ENCODE peak calls at places on chromosomes 11 and 22, in nine cellular contexts. M is sigmoid colon; N is upper lobe of left lung; Y is A673; X is right cardiac atrium; H is CD8-positive, alpha-beta memory T cell; O is neuronal stem cell; C is GM23248; F is H1. L is an unnamed sample.
A peak's percentile ranks its signal among the peaks of the same experiment; 100 is the strongest.

GRCh38 chr22:29994941-29995340 is 85.3 kb upstream of the HORMAD2 start:
- DNase-seq in M (no peak), C (peak; percentile 49), O (no peak), N (no peak), Y (no peak), H (no peak), X (no peak), F (no peak), L (no peak)

GRCh38 chr11:130217133-130217631 is 57.6 kb downstream of the ST14 start:
- DNase-seq in O (no peak), C (no peak), N (no peak), M (no peak), F (peak; percentile 52), Y (no peak), H (no peak), X (no peak), L (no peak)

GRCh38 chr11:119148855-119149370 is at the start of gene ABCG4:
- DNase-seq in O (peak; percentile 33), Y (no peak), X (peak; percentile 70), N (peak; percentile 88), F (peak; percentile 69), H (no peak), C (peak; percentile 49), M (no peak), L (no peak)

GRCh38 chr11:116517077-116517476 is 255.7 kb downstream of the BUD13 start:
- DNase-seq in F (no peak), Y (no peak), M (no peak), H (no peak), C (no peak), N (no peak), X (no peak), O (no peak), L (no peak)

GRCh38 chr11:75565916-75566762 is 4.1 kb downstream of the SERPINH1 start:
- DNase-seq in H (no peak), Y (no peak), C (peak; percentile 58), M (no peak), X (no peak), N (peak; percentile 82), O (no peak), F (no peak), L (no peak)

GRCh38 chr11:61077936-61078335 is 24.4 kb upstream of the CD5 start:
- DNase-seq in F (no peak), N (no peak), M (no peak), C (no peak), O (no peak), Y (no peak), X (no peak), H (no peak), L (no peak)

GRCh38 chr22:21797444-21798221 is 62.0 kb upstream of the YPEL1 start:
- DNase-seq in C (no peak), M (no peak), N (no peak), F (no peak), X (no peak), Y (no peak), O (no peak), H (no peak), L (no peak)

GRCh38 chr11:16777576-16777975 is 39.1 kb downstream of the C11orf58 start:
- DNase-seq in C (no peak), O (no peak), Y (no peak), H (no peak), X (no peak), M (no peak), N (no peak), F (no peak), L (no peak)

GRCh38 chr11:117313828-117314768 is 2.0 kb downstream of the BACE1 start:
- DNase-seq in Y (no peak), C (no peak), O (no peak), X (no peak), M (peak; percentile 58), H (no peak), F (no peak), N (no peak), L (no peak)

GRCh38 chr11:105611414-105611813 is 1.5 kb downstream of the GRIA4 start:
- DNase-seq in F (no peak), C (peak; percentile 3), M (no peak), N (no peak), O (no peak), Y (no peak), H (no peak), X (no peak), L (no peak)

GRCh38 chr22:45263790-45264269 is 20.9 kb upstream of the UPK3A start:
- DNase-seq in N (peak; percentile 79), X (peak; percentile 88), Y (no peak), O (no peak), F (peak; percentile 76), H (no peak), M (peak; percentile 93), C (peak; percentile 94), L (no peak)

GRCh38 chr11:102322560-102322959 is 5.3 kb downstream of the BIRC3 start:
- DNase-seq in C (peak; percentile 13), H (no peak), X (no peak), Y (no peak), N (no peak), F (no peak), O (no peak), M (no peak), L (no peak)

GRCh38 chr11:86438685-86439084 is 64.0 kb downstream of the CCDC81 start:
- DNase-seq in F (no peak), Y (peak; percentile 75), C (no peak), H (no peak), X (no peak), O (no peak), M (no peak), N (no peak), L (no peak)

GRCh38 chr22:31477329-31477728 is 12.3 kb downstream of the EIF4ENIF1 start:
- DNase-seq in F (no peak), C (no peak), O (no peak), M (no peak), N (no peak), Y (no peak), H (no peak), X (no peak), L (no peak)

GRCh38 chr11:2196970-2197770 is 25.6 kb upstream of the TH start:
- DNase-seq in X (peak; percentile 90), Y (peak; percentile 58), O (peak; percentile 68), F (peak; percentile 88), C (peak; percentile 85), M (peak; percentile 86), H (peak; percentile 79), N (peak; percentile 91), L (peak; percentile 36)

GRCh38 chr22:38080847-38081635 is 2.9 kb downstream of the SLC16A8 start:
- DNase-seq in C (peak; percentile 67), N (peak; percentile 88), H (no peak), O (no peak), Y (peak; percentile 37), M (no peak), F (peak; percentile 75), X (peak; percentile 87), L (no peak)

GRCh38 chr11:125626381-125626950 is 1.5 kb downstream of the CHEK1 start:
- DNase-seq in Y (no peak), H (peak; percentile 46), F (no peak), N (no peak), M (no peak), O (no peak), X (no peak), C (peak; percentile 72), L (peak; percentile 7)

GRCh38 chr11:128390246-128390645 is 197.1 kb downstream of the ETS1 start:
- DNase-seq in M (no peak), X (no peak), N (no peak), C (no peak), O (no peak), Y (no peak), H (no peak), F (no peak), L (no peak)

DNA sequence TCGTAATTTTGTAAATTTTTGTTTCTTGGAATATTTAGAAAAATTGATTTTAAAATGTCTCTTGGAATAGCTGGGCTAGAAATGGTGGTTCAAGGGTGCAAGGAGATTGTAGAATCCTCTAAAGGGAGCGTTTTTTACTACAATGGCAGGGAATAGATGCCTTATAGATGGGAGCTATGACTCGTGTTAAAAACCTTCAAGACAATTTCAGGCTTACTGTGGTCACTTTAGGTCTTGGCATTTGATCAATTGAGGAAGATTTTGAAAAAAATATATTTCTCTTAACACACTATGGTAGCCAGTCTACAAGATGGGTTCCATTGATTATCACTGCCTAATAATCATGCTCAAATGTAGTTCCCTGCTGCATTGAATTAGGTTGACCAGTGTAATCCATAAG is 25.0 kb downstream of the METTL15 start:
- DNase-seq in C (peak; percentile 21), O (no peak), N (no peak), F (no peak), Y (no peak), M (no peak), H (no peak), X (no peak), L (no peak)
- H3K9me3 ChIP-seq in C (no peaks in the 10 kb centered on the region), O (peaks cover 44% of the 10 kb centered on the region), N (no peaks in the 10 kb centered on the region), F (peaks cover 31% of the 10 kb centered on the region), Y (peaks cover 22% of the 10 kb centered on the region), M (no peaks in the 10 kb centered on the region), H (no peaks in the 10 kb centered on the region), X (no peaks in the 10 kb centered on the region), L (no peaks in the 10 kb centered on the region)

DNA sequence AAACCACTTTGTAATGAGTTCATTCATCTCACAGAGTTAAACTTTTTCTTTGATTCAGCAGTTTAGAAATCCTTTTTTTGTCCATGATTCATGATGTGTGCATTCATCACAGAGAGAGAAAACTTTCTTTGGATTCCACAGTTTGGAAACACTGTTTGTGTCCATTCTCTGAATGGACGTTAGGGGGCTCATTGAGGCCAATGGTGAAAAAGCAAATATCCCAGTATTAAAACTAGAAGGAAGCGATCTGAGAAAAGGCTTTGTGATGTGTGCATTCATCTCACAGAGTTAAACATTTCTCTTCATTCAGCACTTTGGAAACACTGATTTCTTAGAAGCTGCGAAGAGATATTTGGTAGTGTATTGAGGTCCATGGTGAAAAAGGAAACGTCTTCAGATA is 155.6 kb upstream of the TRIM48 start:
- DNase-seq in C (no peak), O (no peak), F (no peak), H (no peak), N (no peak), Y (no peak), M (no peak), X (no peak), L (no peak)
- H3K9me3 ChIP-seq in C (peaks cover 3% of the 10 kb centered on the region), O (no peaks in the 10 kb centered on the region), F (peaks cover 35% of the 10 kb centered on the region), H (no peaks in the 10 kb centered on the region), N (peaks cover 12% of the 10 kb centered on the region), Y (peaks cover 62% of the 10 kb centered on the region), M (no peaks in the 10 kb centered on the region), X (no peaks in the 10 kb centered on the region), L (no peaks in the 10 kb centered on the region)

DNA sequence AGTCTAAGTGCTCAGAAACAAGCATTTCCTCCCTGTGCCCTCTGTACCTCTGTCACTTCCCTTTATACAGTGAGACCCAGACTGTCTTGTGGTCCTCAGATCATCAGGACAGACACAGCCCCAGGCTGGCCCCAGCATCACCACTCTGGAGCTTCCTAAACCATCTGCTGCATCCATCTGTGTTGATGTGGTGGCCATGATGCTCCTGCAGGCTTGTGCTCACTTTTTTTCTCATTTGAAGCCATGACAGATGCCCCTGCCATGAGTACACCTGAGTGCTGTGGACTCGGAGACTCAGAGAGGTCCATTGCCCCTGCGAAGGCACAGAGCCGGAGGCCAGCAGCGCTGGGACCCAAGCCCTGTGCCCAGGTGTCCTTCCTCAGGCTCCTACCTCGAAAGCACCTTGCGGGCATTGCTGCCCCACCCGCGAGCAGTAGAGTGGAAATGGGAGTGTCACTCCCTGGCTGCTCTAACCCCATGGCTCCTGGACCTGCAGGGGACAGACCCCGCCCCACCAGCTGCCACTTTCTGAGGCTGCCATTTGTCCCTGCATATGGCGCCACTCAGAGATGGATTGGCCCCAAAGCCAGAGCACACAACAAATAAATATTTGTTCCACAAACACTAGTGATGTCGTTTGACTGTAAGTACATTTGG is 593.5 kb downstream of the TBC1D22A start:
- DNase-seq in O (no peak), Y (no peak), H (no peak), N (no peak), C (no peak), X (no peak), M (no peak), F (no peak), L (no peak)
- H3K9me3 ChIP-seq in O (no peaks in the 10 kb centered on the region), Y (no peaks in the 10 kb centered on the region), H (no peaks in the 10 kb centered on the region), N (no peaks in the 10 kb centered on the region), C (no peaks in the 10 kb centered on the region), X (no peaks in the 10 kb centered on the region), M (no peaks in the 10 kb centered on the region), F (peaks cover 76% of the 10 kb centered on the region), L (no peaks in the 10 kb centered on the region)

GRCh38 chr22:46300491-46300890 is 3.8 kb downstream of the GTSE1 start:
- DNase-seq in H (no peak), O (no peak), M (no peak), F (no peak), Y (no peak), N (no peak), C (no peak), X (no peak), L (no peak)
- H3K9me3 ChIP-seq in H (no peaks in the 10 kb centered on the region), O (no peaks in the 10 kb centered on the region), M (no peaks in the 10 kb centered on the region), F (no peaks in the 10 kb centered on the region), Y (no peaks in the 10 kb centered on the region), N (no peaks in the 10 kb centered on the region), C (no peaks in the 10 kb centered on the region), X (no peaks in the 10 kb centered on the region), L (no peaks in the 10 kb centered on the region)